ENCODE peak calls at places on chromosomes 12 and 14, in six cellular contexts. Q is neural progenitor cell, K is pancreas, T is GM23338, I is psoas muscle, R is hepatocyte. N is an unnamed sample.

GRCh38 chr14:65169351-65169750 is 67.0 kb upstream of the MAX start:
- DNase-seq in Q (no peak), K (no peak), T (no peak), I (no peak), R (no peak), N (no peak)

GRCh38 chr14:65506801-65507200 is 94.3 kb downstream of the FUT8 start:
- DNase-seq in Q (no peak), K (no peak), T (peak; percentile 57), I (no peak), R (no peak), N (no peak)

GRCh38 chr14:56117765-56118610 is at the start of gene PELI2:
- DNase-seq in Q (peak; percentile 87), K (peak; percentile 93), T (peak; percentile 84), I (peak; percentile 77), R (peak; percentile 88), N (peak; percentile 89)

GRCh38 chr12:27802511-27802910 is 22.5 kb upstream of the MANSC4 start:
- DNase-seq in Q (no peak), K (no peak), T (no peak), I (no peak), R (no peak), N (no peak)

GRCh38 chr12:124026755-124027745 is 54.0 kb downstream of the ZNF664 start:
- DNase-seq in Q (no peak), K (no peak), T (no peak), I (no peak), R (no peak), N (no peak)

GRCh38 chr12:19970116-19970515 is 398.2 kb upstream of the PDE3A start:
- DNase-seq in Q (no peak), K (no peak), T (no peak), I (no peak), R (no peak), N (no peak)

GRCh38 chr14:94288610-94289465 is 4.2 kb downstream of the SERPINA10 start:
- DNase-seq in Q (peak; percentile 41), K (no peak), T (peak; percentile 75), I (no peak), R (no peak), N (no peak)

GRCh38 chr14:20631023-20631820 is 10.3 kb downstream of the OR6S1 start:
- DNase-seq in Q (peak; percentile 70), K (no peak), T (peak; percentile 73), I (no peak), R (peak; percentile 72), N (peak; percentile 62)

GRCh38 chr12:10339441-10339840 is 31.8 kb downstream of the KLRD1 start:
- DNase-seq in Q (no peak), K (no peak), T (no peak), I (no peak), R (no peak), N (no peak)

GRCh38 chr12:4323400-4323799 is 2.4 kb downstream of the TIGAR start:
- DNase-seq in Q (no peak), K (no peak), T (no peak), I (no peak), R (no peak), N (no peak)

GRCh38 chr14:71497645-71498086 is 434.6 kb upstream of the RGS6 start:
- DNase-seq in Q (no peak), K (no peak), T (no peak), I (no peak), R (no peak), N (no peak)

GRCh38 chr14:73662439-73663056 is 17.8 kb downstream of the DNAL1 start:
- DNase-seq in Q (peak; percentile 15), K (no peak), T (peak; percentile 83), I (peak; percentile 31), R (peak; percentile 68), N (no peak)

GRCh38 chr14:100681111-100681510 is 45.6 kb upstream of the DLK1 start:
- DNase-seq in Q (no peak), K (no peak), T (no peak), I (no peak), R (no peak), N (no peak)

GRCh38 chr12:104669057-104669770 is 212.5 kb downstream of the CHST11 start:
- DNase-seq in Q (peak; percentile 47), K (peak; percentile 87), T (peak; percentile 40), I (no peak), R (peak; percentile 75), N (no peak)
- H3K4me1 ChIP-seq in Q (peaks cover 26% of the 10 kb centered on the region), K (peaks cover 29% of the 10 kb centered on the region), T (peaks cover 12% of the 10 kb centered on the region), I (peaks cover 15% of the 10 kb centered on the region), R (peaks cover 52% of the 10 kb centered on the region), N (peaks cover 50% of the 10 kb centered on the region)

GRCh38 chr14:51981218-51981854 is 8.0 kb upstream of the RTRAF start:
- DNase-seq in Q (no peak), K (no peak), T (no peak), I (no peak), R (no peak), N (no peak)
- H3K27ac ChIP-seq in Q (no peak overlapping the region), K (no peak overlapping the region), T (no peak overlapping the region), I (no peak overlapping the region), R (no peak overlapping the region), N (no peak overlapping the region)

GRCh38 chr12:770474-770873 is 18.1 kb downstream of the WNK1 start:
- DNase-seq in Q (no peak), K (no peak), T (no peak), I (no peak), R (no peak), N (peak; percentile 27)

GRCh38 chr12:778615-779014 is 26.2 kb downstream of the WNK1 start:
- DNase-seq in Q (no peak), K (no peak), T (no peak), I (no peak), R (no peak), N (no peak)

GRCh38 chr12:777550-778047 is 25.2 kb downstream of the WNK1 start:
- DNase-seq in Q (no peak), K (no peak), T (no peak), I (no peak), R (no peak), N (no peak)

GRCh38 chr12:772056-772697 is 19.8 kb downstream of the WNK1 start:
- DNase-seq in Q (no peak), K (no peak), T (no peak), I (no peak), R (no peak), N (no peak)

GRCh38 chr12:774051-774614 is 21.8 kb downstream of the WNK1 start:
- DNase-seq in Q (peak; percentile 53), K (no peak), T (no peak), I (no peak), R (peak; percentile 4), N (no peak)
- H3K4me3 ChIP-seq in Q (no peak overlapping the region), K (no peak overlapping the region), T (no peak overlapping the region), I (peak overlapping the region; percentile 1), R (no peak overlapping the region), N (no peak overlapping the region)

DNA sequence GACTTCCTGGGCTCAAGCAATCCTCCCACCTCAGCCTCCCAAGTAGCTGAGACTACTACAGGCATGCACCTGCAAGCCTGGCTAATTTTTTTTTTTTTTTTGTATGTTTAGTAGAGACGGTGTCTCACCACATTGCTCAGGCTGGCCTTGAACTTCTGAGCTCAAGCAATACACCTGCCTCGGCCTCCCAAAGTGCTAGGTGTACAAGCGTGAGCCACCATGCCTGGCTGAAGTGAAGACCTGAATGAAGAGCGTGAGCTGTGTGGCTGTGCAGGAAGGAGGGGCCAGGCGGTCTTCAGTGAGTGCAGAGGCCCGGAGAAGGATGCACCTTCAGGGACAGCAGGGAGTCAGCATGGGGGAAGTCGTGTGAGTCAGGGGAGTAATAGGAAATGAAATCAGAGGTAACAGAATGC is 14.9 kb upstream of the NFKBIA start:
- DNase-seq in Q (no peak), K (no peak), T (no peak), I (no peak), R (no peak), N (no peak)
- H3K4me1 ChIP-seq in Q (no peaks in the 10 kb centered on the region), K (no peaks in the 10 kb centered on the region), T (peaks cover 12% of the 10 kb centered on the region), I (no peaks in the 10 kb centered on the region), R (no peaks in the 10 kb centered on the region), N (peaks cover 40% of the 10 kb centered on the region)

DNA sequence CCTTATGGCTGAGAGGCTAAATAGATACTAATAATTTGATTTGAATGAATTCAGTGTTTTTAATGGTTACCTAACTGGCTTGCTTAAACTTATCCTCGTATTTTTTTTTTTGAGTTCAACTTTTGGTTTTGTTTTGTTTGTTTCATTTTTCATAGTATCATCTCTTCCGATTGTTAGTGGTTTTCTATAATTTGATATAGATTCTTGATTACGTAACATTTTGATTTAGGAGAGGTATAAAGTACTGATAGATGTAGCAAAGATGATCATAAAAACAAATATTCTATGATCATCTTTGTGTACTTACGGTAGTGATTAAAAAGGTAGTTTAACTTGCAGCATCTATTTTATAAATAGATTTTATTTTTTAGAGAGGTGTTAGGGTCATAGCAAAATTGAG is 93.0 kb downstream of the ALX1 start:
- DNase-seq in Q (no peak), K (no peak), T (no peak), I (no peak), R (no peak), N (no peak)
- H3K27ac ChIP-seq in Q (no peak overlapping the region), K (no peak overlapping the region), T (no peak overlapping the region), I (no peak overlapping the region), R (no peak overlapping the region), N (no peak overlapping the region)